ENCODE peak calls at places on chromosomes 5 and 9, in nine cellular contexts. L, C, U, B, S, H, V, D and E are unnamed samples.

GRCh38 chr5:116573617-116574431 is 799 bp downstream of the SEMA6A start:
- DNase-seq in U (peak), V (no peak), B (no peak), H (peak), S (peak), C (no peak), D (peak), L (peak), E (peak)

GRCh38 chr5:119785057-119785456 is 155.7 kb downstream of the FAM170A start:
- DNase-seq in L (no peak), V (no peak), B (no peak), C (no peak), S (no peak), H (no peak), U (no peak), D (no peak), E (no peak)

GRCh38 chr9:72930828-72931227 is 22.0 kb downstream of the ALDH1A1 start:
- DNase-seq in H (no peak), U (no peak), S (no peak), B (no peak), V (no peak), C (no peak), D (no peak), L (peak), E (no peak)

GRCh38 chr9:81564632-81565031 is 124.7 kb downstream of the TLE1 start:
- DNase-seq in C (no peak), B (no peak), S (no peak), L (no peak), V (no peak), U (no peak), H (no peak), D (no peak), E (no peak)

GRCh38 chr5:159878988-159879471 is 37.3 kb upstream of the ADRA1B start:
- DNase-seq in S (no peak), H (peak), C (peak), B (peak), L (peak), D (peak), V (peak), U (no peak), E (peak)

GRCh38 chr5:177434437-177434836 is 8.0 kb downstream of the GRK6 start:
- DNase-seq in S (no peak), D (no peak), B (no peak), H (no peak), C (no peak), V (no peak), U (no peak), L (no peak), E (no peak)

GRCh38 chr5:66145737-66146136 is 1.6 kb downstream of the SREK1 start:
- DNase-seq in V (no peak), U (no peak), S (no peak), B (no peak), L (no peak), H (no peak), D (no peak), C (no peak), E (no peak)

GRCh38 chr5:150159741-150160179 is 4.1 kb upstream of the PDGFRB start:
- DNase-seq in B (peak), V (no peak), L (no peak), D (peak), U (no peak), C (no peak), S (no peak), H (no peak), E (no peak)

GRCh38 chr9:120924698-120925534 is 1.7 kb downstream of the TRAF1 start:
- DNase-seq in D (no peak), U (no peak), C (no peak), H (no peak), L (no peak), B (no peak), S (no peak), V (no peak), E (no peak)

GRCh38 chr5:2382776-2383677 is 368.4 kb downstream of the IRX2 start:
- DNase-seq in C (no peak), V (no peak), L (no peak), U (no peak), S (no peak), D (no peak), H (no peak), B (no peak), E (no peak)

GRCh38 chr5:142548739-142549275 is 137.1 kb downstream of the FGF1 start:
- DNase-seq in L (peak), S (peak), B (peak), C (peak), U (no peak), D (peak), V (peak), H (peak), E (peak)

GRCh38 chr5:119470851-119471451 is 18.7 kb downstream of the HSD17B4 start:
- DNase-seq in H (no peak), C (no peak), V (no peak), U (no peak), D (no peak), L (peak), B (no peak), S (no peak), E (no peak)

GRCh38 chr5:82749453-82749852 is 327.7 kb downstream of the TMEM167A start:
- DNase-seq in B (no peak), L (no peak), H (no peak), U (no peak), S (no peak), D (no peak), C (no peak), V (no peak), E (no peak)

GRCh38 chr5:1526151-1526631 is 2.4 kb upstream of the LPCAT1 start:
- DNase-seq in H (peak), U (peak), B (peak), C (no peak), S (peak), L (no peak), V (no peak), D (peak), E (no peak)

GRCh38 chr5:73183000-73183399 is 10.0 kb downstream of the TMEM174 start:
- DNase-seq in D (no peak), C (no peak), B (no peak), H (no peak), U (no peak), S (no peak), V (no peak), L (no peak), E (no peak)

GRCh38 chr5:69231851-69232250 is 2.8 kb upstream of the CDK7 start:
- DNase-seq in H (no peak), C (no peak), B (no peak), V (no peak), D (no peak), L (no peak), S (no peak), U (no peak), E (no peak)

GRCh38 chr5:88539642-88540476 is 271.2 kb upstream of the TMEM161B start:
- DNase-seq in D (no peak), H (no peak), L (no peak), B (no peak), U (no peak), S (no peak), C (no peak), V (no peak), E (no peak)

GRCh38 chr9:78707481-78707977 is 410.6 kb downstream of the PSAT1 start:
- DNase-seq in S (no peak), B (no peak), H (no peak), C (no peak), D (no peak), U (no peak), L (no peak), V (no peak), E (no peak)
- H3K4me3 ChIP-seq in S (no peak), B (no peak), H (no peak), C (no peak), D (no peak), U (no peak), L (no peak), V (no peak), E (no peak)

DNA sequence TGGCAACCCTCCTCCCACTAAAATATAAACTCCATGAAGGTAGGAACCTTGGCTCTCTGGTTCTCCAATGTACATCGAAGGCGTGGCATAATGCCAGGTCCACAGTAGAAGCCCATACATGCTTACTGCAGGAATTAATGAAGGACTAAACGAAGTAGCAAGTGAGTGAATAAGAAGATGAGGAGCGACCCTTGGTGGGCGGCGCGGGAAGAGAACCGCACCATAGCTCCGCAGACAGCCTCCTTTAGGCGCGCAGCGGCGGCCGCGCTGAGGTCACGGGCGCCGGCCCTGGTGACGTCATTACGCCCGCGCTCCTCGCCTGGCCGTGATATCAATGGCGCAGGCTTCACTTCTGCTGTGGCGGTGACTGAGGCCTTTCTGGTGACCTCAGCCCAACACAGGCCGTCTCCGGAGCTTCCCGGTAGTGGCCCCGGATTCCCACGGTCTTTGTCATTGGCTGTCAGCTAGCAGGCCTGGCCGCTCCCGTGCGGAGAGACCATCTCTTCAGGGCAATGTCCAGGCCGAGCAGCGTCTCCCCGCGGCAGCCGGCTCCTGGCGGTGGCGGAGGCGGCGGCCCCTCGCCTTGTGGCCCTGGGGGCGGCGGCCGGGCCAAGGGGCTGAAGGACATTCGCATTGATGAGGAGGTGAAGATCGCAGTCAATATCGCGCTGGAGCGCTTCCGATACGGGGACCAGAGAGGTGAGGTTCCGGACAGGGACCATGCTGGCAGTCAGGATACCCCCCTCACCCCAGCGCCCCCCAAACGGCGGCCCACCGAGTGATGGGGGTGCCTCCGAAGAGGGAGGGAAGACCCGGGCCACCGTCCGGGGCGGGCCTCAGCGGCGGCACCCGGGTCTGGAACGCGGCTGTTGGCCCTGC is at the start of gene YTHDC2:
- DNase-seq in U (peak), H (peak), C (peak), B (peak), L (peak), V (peak), D (peak), S (peak), E (peak)
- TF ChIP-seq POLR2A in U (no peak), H (peak), C (peak), B (peak), L (peak), V (no peak), D (peak), S (peak), E (no peak)

DNA sequence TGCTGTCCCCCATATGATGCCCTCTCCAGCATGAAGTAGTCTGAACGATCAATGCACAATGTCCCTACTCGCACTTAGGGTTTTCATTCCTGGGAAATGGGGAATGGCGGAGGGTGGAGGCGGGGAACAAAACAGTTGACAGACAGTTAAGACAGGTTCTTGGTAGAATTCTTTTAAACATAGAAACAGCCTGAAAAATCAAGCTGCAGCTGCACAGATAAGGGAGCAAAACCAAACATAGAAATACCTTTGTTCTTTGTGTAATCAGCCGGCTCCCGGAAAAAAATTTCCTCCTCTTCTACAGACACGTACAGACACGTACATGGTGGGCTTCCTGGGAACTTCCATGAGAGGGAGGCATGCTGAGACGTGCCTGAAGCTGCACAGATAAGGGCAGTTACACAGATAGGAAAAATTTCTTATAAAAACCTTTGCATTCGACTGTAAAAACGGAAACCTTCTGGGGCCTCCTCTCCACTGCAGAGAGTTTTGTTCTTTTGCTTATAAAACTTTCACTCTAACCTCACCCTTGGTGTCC is 662.4 kb upstream of the PTPRD start:
- DNase-seq in B (no peak), L (no peak), S (no peak), U (no peak), H (no peak), D (no peak), C (no peak), V (no peak), E (no peak)
- H3K4me3 ChIP-seq in B (no peak), L (no peak), S (no peak), U (no peak), H (no peak), D (no peak), C (no peak), V (no peak), E (no peak)

DNA sequence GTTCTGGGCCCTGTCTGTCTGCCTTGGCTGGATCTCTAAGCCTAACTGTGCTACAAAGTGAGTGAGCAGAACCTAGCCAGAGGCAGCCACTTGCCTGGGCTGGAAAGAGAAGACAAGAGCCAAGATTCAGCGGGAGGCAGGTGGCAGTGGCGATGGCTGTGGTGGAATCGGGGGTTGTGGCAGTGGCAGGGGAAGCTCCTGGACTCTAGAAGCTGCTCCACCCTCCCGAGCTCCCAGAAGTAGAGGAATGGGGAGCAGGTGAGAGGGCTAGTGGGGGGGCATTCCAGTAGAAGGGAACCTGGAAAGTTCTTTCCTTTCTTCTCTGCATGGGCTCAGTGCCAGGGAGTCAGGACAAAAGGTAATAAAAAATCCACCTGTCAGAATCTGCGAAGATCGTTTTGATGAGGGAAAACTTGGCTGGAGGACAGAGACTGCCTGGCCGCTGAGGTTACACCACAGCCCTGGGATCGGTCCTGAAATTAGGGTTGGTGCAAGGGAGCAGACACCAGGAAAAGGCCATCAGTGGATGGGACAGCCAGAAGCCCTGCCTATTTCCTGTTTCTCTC is 1.7 kb downstream of the CRAT start:
- DNase-seq in S (peak), C (no peak), L (no peak), U (no peak), D (no peak), B (no peak), H (no peak), V (peak), E (peak)
- TF ChIP-seq POLR2A in S (no peak), C (no peak), L (no peak), U (no peak), D (no peak), B (no peak), H (no peak), V (no peak), E (no peak)

DNA sequence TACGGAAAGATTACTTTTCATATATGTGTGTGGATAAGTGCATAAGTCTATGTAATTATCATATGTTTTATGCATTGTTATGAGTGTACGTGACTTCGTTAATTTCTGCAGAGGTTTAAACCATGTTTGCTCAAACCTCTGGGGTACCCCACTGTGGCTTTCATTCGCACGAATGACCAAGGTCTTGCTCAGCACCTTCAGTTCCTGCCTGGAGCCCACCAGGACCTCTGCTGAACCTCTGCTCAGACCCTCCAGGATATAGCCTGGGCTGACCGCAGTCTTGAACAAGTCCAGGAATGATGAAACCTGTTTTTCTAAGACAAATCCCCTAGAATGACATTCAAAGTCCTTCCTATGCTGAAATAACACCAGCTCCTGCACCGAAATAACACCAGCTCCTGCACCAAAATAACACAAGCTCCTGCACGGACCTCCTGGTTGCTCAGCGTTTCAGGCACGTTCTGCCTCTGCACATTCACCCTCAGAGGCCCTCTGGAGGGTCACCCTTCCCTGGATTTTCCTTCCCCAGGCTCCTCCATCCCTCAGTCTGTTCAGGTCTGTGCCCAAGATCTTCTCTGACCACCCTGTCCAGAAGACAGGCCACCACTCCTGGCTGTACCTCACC is 99.7 kb upstream of the BOD1 start:
- DNase-seq in C (no peak), B (no peak), S (no peak), U (no peak), D (no peak), H (no peak), L (no peak), V (no peak), E (peak)
- H3K4me3 ChIP-seq in C (no peak), B (no peak), S (no peak), U (no peak), D (no peak), H (no peak), L (no peak), V (no peak), E (no peak)

DNA sequence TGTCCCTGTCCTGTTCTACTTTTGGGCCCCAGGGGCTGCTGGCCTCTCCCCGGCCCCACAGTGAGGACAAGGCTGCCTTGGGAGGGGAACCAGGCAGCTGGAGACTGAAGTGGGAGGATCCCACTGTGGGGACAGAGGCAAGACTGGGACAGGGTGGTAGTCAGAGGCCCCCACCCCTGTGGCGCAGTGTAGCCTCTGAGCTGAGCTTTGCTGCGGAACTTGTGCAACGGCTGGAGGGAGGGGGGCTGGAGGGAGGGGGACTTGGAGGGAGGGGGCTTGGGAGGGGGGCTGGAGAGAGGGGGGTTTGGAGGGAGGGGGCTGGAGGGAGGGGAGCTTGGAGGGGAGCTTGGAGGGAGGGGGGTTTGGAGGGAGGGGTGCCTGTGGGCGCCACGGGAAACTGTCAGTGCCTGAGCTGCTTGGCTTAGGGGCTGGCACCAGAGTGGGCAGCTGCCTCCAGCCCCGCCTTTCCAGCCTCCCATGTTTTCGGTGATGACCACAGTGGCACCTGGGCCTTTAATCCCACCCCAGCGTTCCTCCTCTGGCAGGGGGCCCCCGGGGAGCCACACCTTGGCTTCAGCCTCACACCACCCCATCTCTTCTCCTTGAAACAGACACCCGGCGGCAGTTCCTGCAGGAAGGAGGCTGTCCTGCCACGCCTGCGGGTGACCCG is 2.3 kb upstream of the FUT7 start:
- DNase-seq in C (no peak), D (no peak), V (no peak), H (no peak), L (no peak), U (no peak), S (no peak), B (no peak), E (no peak)
- TF ChIP-seq POLR2A in C (no peak), D (no peak), V (no peak), H (no peak), L (no peak), U (no peak), S (no peak), B (no peak), E (no peak)

GRCh38 chr5:38843665-38844064 is 2.1 kb upstream of the OSMR start:
- DNase-seq in H (no peak), C (no peak), S (no peak), D (no peak), U (no peak), B (no peak), V (no peak), L (no peak), E (no peak)
- H3K4me3 ChIP-seq in H (no peak), C (no peak), S (no peak), D (no peak), U (no peak), B (no peak), V (no peak), L (peak), E (no peak)

GRCh38 chr5:14264605-14265316 is 121.6 kb downstream of the TRIO start:
- DNase-seq in S (peak), U (peak), V (peak), B (peak), H (peak), D (peak), L (peak), C (peak), E (peak)
- TF ChIP-seq POLR2A in S (no peak), U (no peak), V (no peak), B (peak), H (peak), D (peak), L (peak), C (peak), E (no peak)